ENCODE peak calls at places on chromosomes 4 and X, in seven cellular contexts. J, C, H, Y, D, B and S are unnamed samples.

GRCh38 chr4:53313510-53313909 is 52.4 kb downstream of the SCFD2 start:
- DNase-seq in Y (no peak), C (peak; percentile 8), B (no peak), J (no peak), D (no peak), H (peak; percentile 15), S (no peak)

GRCh38 chr4:56220261-56220660 is 167.0 kb downstream of the AASDH start:
- DNase-seq in C (peak; percentile 69), J (no peak), D (no peak), B (no peak), Y (no peak), H (no peak), S (no peak)

GRCh38 chr4:3116955-3117354 is 42.5 kb downstream of the HTT start:
- DNase-seq in H (no peak), B (no peak), D (no peak), Y (no peak), J (no peak), C (no peak), S (no peak)

GRCh38 chr4:173801361-173801760 is 271.3 kb upstream of the HAND2 start:
- DNase-seq in C (no peak), D (no peak), J (no peak), Y (no peak), H (no peak), B (no peak), S (no peak)

GRCh38 chrX:10884246-10884645 is 226.9 kb upstream of the HCCS start:
- DNase-seq in C (no peak), H (no peak), D (no peak), Y (no peak), B (no peak), J (no peak), S (no peak)

GRCh38 chr4:1358421-1359160 is 11.6 kb downstream of the UVSSA start:
- DNase-seq in C (no peak), B (no peak), D (no peak), J (no peak), Y (no peak), H (no peak), S (no peak)

GRCh38 chrX:100477949-100478348 is 67.9 kb upstream of the PCDH19 start:
- DNase-seq in J (no peak), D (no peak), C (no peak), B (no peak), H (no peak), Y (no peak), S (no peak)

GRCh38 chr4:168857546-168858314 is 152.3 kb downstream of the CBR4 start:
- DNase-seq in H (no peak), C (peak; percentile 87), Y (no peak), J (peak; percentile 60), B (no peak), D (no peak), S (no peak)

GRCh38 chr4:41258783-41259182 is 2.1 kb downstream of the UCHL1 start:
- DNase-seq in B (no peak), C (peak; percentile 60), J (peak; percentile 31), Y (no peak), D (no peak), H (peak; percentile 39), S (no peak)

GRCh38 chrX:153969904-153970397 is 1.7 kb downstream of the HCFC1 start:
- DNase-seq in C (peak; percentile 18), H (no peak), D (no peak), Y (no peak), J (peak; percentile 62), B (no peak), S (no peak)

GRCh38 chr4:55446578-55446922 is 50.8 kb downstream of the TMEM165 start:
- DNase-seq in B (no peak), C (no peak), Y (no peak), D (no peak), J (no peak), H (no peak), S (no peak)

GRCh38 chrX:37926700-37927099 is 79.3 kb upstream of the DYNLT3 start:
- DNase-seq in H (peak; percentile 30), D (no peak), J (no peak), Y (no peak), C (peak; percentile 25), B (no peak), S (no peak)

GRCh38 chr4:6926681-6927478 is 17.3 kb downstream of the TBC1D14 start:
- DNase-seq in Y (peak; percentile 62), B (peak; percentile 83), C (peak; percentile 61), D (peak; percentile 61), H (no peak), J (no peak), S (no peak)

GRCh38 chr4:11119474-11119873 is 309.2 kb downstream of the HS3ST1 start:
- DNase-seq in B (no peak), Y (no peak), J (no peak), H (no peak), D (no peak), C (no peak), S (no peak)
- H3K9me3 ChIP-seq in B (no peaks in the 10 kb centered on the region), Y (no peaks in the 10 kb centered on the region), J (no peaks in the 10 kb centered on the region), H (no peaks in the 10 kb centered on the region), D (no peaks in the 10 kb centered on the region), C (no peaks in the 10 kb centered on the region), S (no peaks in the 10 kb centered on the region)

GRCh38 chr4:33283818-33284217 is 2563.6 kb downstream of the PCDH7 start:
- DNase-seq in J (no peak), B (no peak), C (no peak), D (no peak), H (no peak), Y (no peak), S (no peak)
- H3K27ac ChIP-seq in J (no peak overlapping the region), B (no peak overlapping the region), C (no peak overlapping the region), D (no peak overlapping the region), H (no peak overlapping the region), Y (no peak overlapping the region), S (no peak overlapping the region)

DNA sequence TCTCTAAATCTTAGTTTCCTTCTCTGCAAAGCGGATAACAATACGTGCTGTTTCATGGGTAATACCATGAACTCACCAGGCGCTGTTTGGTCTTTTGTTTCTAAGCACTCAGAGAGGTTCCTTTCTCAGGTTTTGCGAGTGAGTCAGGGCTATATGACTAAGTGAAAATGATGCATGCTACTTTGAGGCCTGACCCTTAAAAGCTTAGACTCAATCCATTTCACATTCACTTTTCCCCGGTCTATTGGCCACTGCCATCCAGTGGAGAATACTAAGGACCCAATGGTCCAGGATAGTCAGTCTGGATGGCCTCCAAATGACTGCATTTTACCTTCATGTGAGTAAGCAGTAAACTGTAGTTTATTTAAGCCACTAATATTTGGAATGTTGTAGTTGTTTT is 400.8 kb upstream of the SLIT2 start:
- DNase-seq in H (no peak), D (no peak), Y (no peak), B (no peak), C (peak; percentile 93), J (no peak), S (no peak)
- H3K9me3 ChIP-seq in H (no peaks in the 10 kb centered on the region), D (no peaks in the 10 kb centered on the region), Y (peaks cover 9% of the 10 kb centered on the region), B (no peaks in the 10 kb centered on the region), C (no peaks in the 10 kb centered on the region), J (no peaks in the 10 kb centered on the region), S (no peaks in the 10 kb centered on the region)

DNA sequence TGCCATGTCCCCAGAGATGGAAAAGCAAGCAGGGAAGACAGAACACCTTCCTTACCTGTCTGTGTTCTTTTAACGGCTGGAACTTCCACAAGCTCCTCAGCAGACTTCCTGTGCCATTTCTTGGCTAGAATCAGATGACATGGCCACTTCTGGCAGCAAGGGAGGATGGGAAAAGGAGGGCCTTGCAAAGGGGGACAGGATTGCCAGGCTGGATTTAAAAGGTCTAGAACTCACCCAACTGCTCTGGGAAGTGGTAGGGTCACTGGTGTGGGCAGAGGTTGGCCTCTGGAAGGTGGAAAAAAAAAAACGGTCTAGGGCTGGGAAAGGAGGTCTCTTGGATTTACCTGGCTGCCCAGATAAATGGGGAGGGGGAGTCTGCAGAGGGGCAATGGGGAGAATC is 1.6 kb upstream of the USP11 start:
- DNase-seq in C (no peak), Y (no peak), B (no peak), D (no peak), H (no peak), J (peak; percentile 3), S (no peak)
- H3K27ac ChIP-seq in C (no peak overlapping the region), Y (no peak overlapping the region), B (no peak overlapping the region), D (no peak overlapping the region), H (no peak overlapping the region), J (no peak overlapping the region), S (no peak overlapping the region)

GRCh38 chrX:66164470-66164869 is 423 bp downstream of the HEPH start:
- DNase-seq in H (no peak), C (no peak), J (no peak), Y (no peak), D (no peak), B (no peak), S (no peak)

GRCh38 chrX:66166671-66167070 is 2.6 kb downstream of the HEPH start:
- DNase-seq in Y (no peak), B (no peak), C (no peak), D (no peak), H (no peak), J (no peak), S (no peak)

GRCh38 chrX:66163849-66164401 is at the start of gene HEPH:
- DNase-seq in Y (no peak), B (no peak), J (peak; percentile 19), D (no peak), H (peak; percentile 58), C (peak; percentile 33), S (no peak)

GRCh38 chrX:66163447-66163846 is 600 bp upstream of the HEPH start:
- DNase-seq in Y (no peak), D (no peak), B (no peak), J (no peak), H (no peak), C (no peak), S (no peak)

GRCh38 chrX:66164931-66165330 is 884 bp downstream of the HEPH start:
- DNase-seq in H (no peak), Y (no peak), B (no peak), C (no peak), J (no peak), D (no peak), S (no peak)
- H3K9me3 ChIP-seq in H (peaks cover 3% of the 10 kb centered on the region), Y (no peaks in the 10 kb centered on the region), B (no peaks in the 10 kb centered on the region), C (no peaks in the 10 kb centered on the region), J (no peaks in the 10 kb centered on the region), D (no peaks in the 10 kb centered on the region), S (no peaks in the 10 kb centered on the region)

DNA sequence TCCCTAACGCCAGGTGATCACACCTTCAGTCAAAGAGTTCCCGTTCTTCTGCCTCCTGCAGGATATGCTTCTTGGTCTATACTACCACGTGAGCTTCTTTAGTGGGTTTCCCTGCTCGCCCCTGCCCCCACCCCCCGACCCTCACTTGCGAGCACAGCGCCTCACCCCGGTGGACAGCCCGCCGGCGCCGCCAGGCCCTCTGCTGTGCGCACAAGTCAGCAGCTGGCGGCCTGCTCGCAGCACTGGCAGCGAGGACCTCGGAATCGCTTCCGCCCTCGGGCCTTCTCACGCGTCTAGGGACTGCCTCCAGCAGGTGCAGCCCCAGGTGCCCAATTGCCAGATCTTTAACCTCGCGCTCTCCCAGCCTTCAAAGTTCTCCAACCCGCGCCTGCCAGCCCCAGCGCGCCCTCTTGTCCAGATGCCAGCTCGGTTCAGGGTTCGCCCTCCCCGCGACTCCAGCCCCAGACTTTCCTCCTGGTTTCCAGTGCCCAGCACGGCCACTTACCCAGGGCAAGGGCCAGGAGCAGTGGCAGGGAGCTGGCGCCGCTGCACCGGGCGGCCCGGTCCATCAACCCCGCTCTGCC is 474 bp downstream of the BTC start:
- DNase-seq in H (peak; percentile 65), J (peak; percentile 14), D (peak; percentile 17), Y (peak; percentile 84), B (peak; percentile 81), C (no peak), S (peak; percentile 82)
- H3K27ac ChIP-seq in H (no peak overlapping the region), J (no peak overlapping the region), D (no peak overlapping the region), Y (peak overlapping the region; percentile 91), B (peak overlapping the region; percentile 88), C (no peak overlapping the region), S (peak overlapping the region; percentile 95)

GRCh38 chrX:25019707-25020390 is 4.1 kb upstream of the ARX start:
- DNase-seq in Y (no peak), C (no peak), H (no peak), B (no peak), J (no peak), D (no peak), S (no peak)
- H3K9me3 ChIP-seq in Y (no peaks in the 10 kb centered on the region), C (no peaks in the 10 kb centered on the region), H (no peaks in the 10 kb centered on the region), B (no peaks in the 10 kb centered on the region), J (no peaks in the 10 kb centered on the region), D (no peaks in the 10 kb centered on the region), S (no peaks in the 10 kb centered on the region)